ENCODE peak calls at places on chromosomes 3 and 15, in six cellular contexts. J, E, B, A, T and U are unnamed samples.

GRCh38 chr15:82312611-82313349 is 36.5 kb downstream of the GOLGA6L10 start:
- DNase-seq in B (peak; percentile 80), E (no peak), J (no peak), T (no peak), A (no peak), U (no peak)

GRCh38 chr15:39944711-39945110 is 10.8 kb downstream of the EIF2AK4 start:
- DNase-seq in E (no peak), A (no peak), T (no peak), B (peak; percentile 79), J (no peak), U (no peak)

GRCh38 chr15:77643764-77644163 is 11.1 kb upstream of the LINGO1 start:
- DNase-seq in T (no peak), B (no peak), E (no peak), A (no peak), J (no peak), U (no peak)

GRCh38 chr15:30008156-30008555 is 74.6 kb upstream of the GOLGA8J start:
- DNase-seq in T (no peak), J (no peak), E (no peak), A (no peak), B (no peak), U (no peak)

GRCh38 chr3:174957081-174957480 is 97.9 kb downstream of the NAALADL2 start:
- DNase-seq in A (no peak), T (no peak), E (no peak), B (peak; percentile 29), J (no peak), U (no peak)

GRCh38 chr3:89000886-89001285 is 106.5 kb upstream of the EPHA3 start:
- DNase-seq in B (peak; percentile 7), T (no peak), E (no peak), J (no peak), A (no peak), U (no peak)

GRCh38 chr3:184171562-184171961 is 3.1 kb upstream of the AP2M1 start:
- DNase-seq in T (no peak), E (no peak), B (peak; percentile 14), A (no peak), J (no peak), U (no peak)

GRCh38 chr3:39150170-39150802 is 3.1 kb downstream of the CSRNP1 start:
- DNase-seq in T (no peak), J (no peak), E (no peak), A (no peak), B (no peak), U (no peak)

GRCh38 chr3:69888040-69888945 is 111.2 kb upstream of the SAMMSON start:
- DNase-seq in E (no peak), J (no peak), A (no peak), T (no peak), B (no peak), U (no peak)

GRCh38 chr15:99042909-99043308 is 35.3 kb upstream of the PGPEP1L start:
- DNase-seq in J (no peak), A (no peak), E (no peak), B (no peak), T (no peak), U (no peak)

GRCh38 chr3:38552364-38552763 is 56.2 kb downstream of the EXOG start:
- DNase-seq in B (no peak), T (no peak), J (no peak), E (no peak), A (no peak), U (no peak)

GRCh38 chr3:127254730-127255129 is 33.1 kb downstream of the PRR20G start:
- DNase-seq in T (no peak), J (no peak), E (no peak), A (no peak), B (no peak), U (no peak)

GRCh38 chr3:78912687-78913086 is 855.1 kb downstream of the ROBO1 start:
- DNase-seq in A (no peak), E (no peak), J (no peak), B (no peak), T (no peak), U (no peak)

GRCh38 chr3:181948286-181948685 is 236.6 kb downstream of the SOX2 start:
- DNase-seq in E (no peak), T (no peak), B (no peak), A (no peak), J (no peak), U (no peak)

GRCh38 chr3:157290761-157291160 is 130.8 kb upstream of the CCNL1 start:
- DNase-seq in J (no peak), A (no peak), T (no peak), E (no peak), B (peak; percentile 64), U (no peak)

GRCh38 chr3:196016485-196016884 is 65.4 kb downstream of the TFRC start:
- DNase-seq in E (no peak), J (no peak), T (no peak), A (no peak), B (peak; percentile 50), U (no peak)

GRCh38 chr15:28918141-28918983 is 32.6 kb downstream of the APBA2 start:
- DNase-seq in T (no peak), A (no peak), B (peak; percentile 27), E (no peak), J (no peak), U (no peak)

GRCh38 chr3:25837038-25837437 is 47.1 kb downstream of the OXSM start:
- DNase-seq in A (no peak), T (no peak), J (no peak), B (no peak), E (no peak), U (no peak)